ENCODE peak calls at places on chromosomes 3 and 15, in four cellular contexts. One of them, this sample, is unnamed.

GRCh38 chr15:20344601-20345400 is 196.8 kb downstream of the GOLGA6L6 start:
- DNase-seq in right atrium auricular region: no peak
- DNase-seq in fibroblast of lung: no peak
- DNase-seq in right cardiac atrium: peak
- DNase-seq in this sample: peak

GRCh38 chr3:107216711-107217110 is 160.5 kb upstream of the CCDC54 start:
- DNase-seq in right cardiac atrium: peak
- DNase-seq in fibroblast of lung: peak
- DNase-seq in right atrium auricular region: no peak
- DNase-seq in this sample: no peak

GRCh38 chr3:195106418-195106906 is 164.5 kb downstream of the XXYLT1 start:
- DNase-seq in fibroblast of lung: peak
- DNase-seq in right cardiac atrium: peak
- DNase-seq in right atrium auricular region: peak
- DNase-seq in this sample: no peak

GRCh38 chr3:125051715-125052581 is 3.8 kb downstream of the HEG1 start:
- DNase-seq in fibroblast of lung: peak
- DNase-seq in right atrium auricular region: peak
- DNase-seq in right cardiac atrium: peak
- DNase-seq in this sample: peak

GRCh38 chr3:141795719-141796435 is 32.7 kb downstream of the GRK7 start:
- DNase-seq in right cardiac atrium: peak
- DNase-seq in fibroblast of lung: peak
- DNase-seq in right atrium auricular region: peak
- DNase-seq in this sample: no peak

GRCh38 chr3:155455765-155456164 is 162.3 kb upstream of the STRIT1 start:
- DNase-seq in right atrium auricular region: no peak
- DNase-seq in right cardiac atrium: peak
- DNase-seq in fibroblast of lung: no peak
- DNase-seq in this sample: no peak

GRCh38 chr15:40963201-40963600 is 9.9 kb downstream of the CHAC1 start:
- DNase-seq in fibroblast of lung: no peak
- DNase-seq in right atrium auricular region: no peak
- DNase-seq in right cardiac atrium: no peak
- DNase-seq in this sample: no peak

GRCh38 chr3:185733980-185734724 is 90.7 kb downstream of the IGF2BP2 start:
- DNase-seq in right cardiac atrium: no peak
- DNase-seq in fibroblast of lung: peak
- DNase-seq in right atrium auricular region: no peak
- DNase-seq in this sample: no peak

GRCh38 chr15:70140543-70141375 is 43.0 kb upstream of the TLE3 start:
- DNase-seq in right atrium auricular region: no peak
- DNase-seq in right cardiac atrium: no peak
- DNase-seq in fibroblast of lung: peak
- DNase-seq in this sample: no peak

This sample was measured in coronary artery.